ENCODE peak calls at places on chromosomes 13 and 19, in four cellular contexts. G is upper lobe of left lung; X is colonic mucosa; L is CD8-positive, alpha-beta T cell. N is an unnamed sample. For H3K4me1, the result is how much of the 10 kb centered on the place peaks cover.

GRCh38 chr13:68905186-68905585 is 1202.4 kb upstream of the ATXN8OS start:
- DNase-seq in G (no peak), X (no peak), L (no peak), N (no peak)

GRCh38 chr13:100673376-100673830 is 1.2 kb downstream of the TMTC4 start:
- DNase-seq in G (no peak), X (peak), L (no peak), N (no peak)

GRCh38 chr13:73932091-73932490 is 202.1 kb downstream of the KLF12 start:
- DNase-seq in G (no peak), X (no peak), L (no peak), N (no peak)

GRCh38 chr19:46602392-46603194 is 1.5 kb downstream of the CALM3 start:
- DNase-seq in G (no peak), X (no peak), L (no peak), N (peak)

GRCh38 chr13:91576590-91576989 is 178.2 kb downstream of the GPC5 start:
- DNase-seq in G (no peak), X (peak), L (no peak), N (no peak)

GRCh38 chr13:78658630-78659449 is at the start of gene OBI1:
- DNase-seq in G (peak), X (peak), L (peak), N (peak)

GRCh38 chr19:39199025-39199424 is 2.3 kb downstream of the NCCRP1 start:
- DNase-seq in G (no peak), X (no peak), L (no peak), N (no peak)

GRCh38 chr19:42131149-42132029 is 857 bp downstream of the POU2F2 start:
- DNase-seq in G (no peak), X (no peak), L (no peak), N (no peak)

GRCh38 chr19:12838182-12838890 is at the start of gene MAST1:
- DNase-seq in G (peak), X (peak), L (peak), N (peak)

GRCh38 chr13:74687452-74688180 is 553.4 kb upstream of the KLF12 start:
- DNase-seq in G (no peak), X (no peak), L (no peak), N (no peak)

GRCh38 chr19:42175952-42176648 is 41.4 kb downstream of the DEDD2 start:
- DNase-seq in G (no peak), X (no peak), L (no peak), N (no peak)

GRCh38 chr19:42606660-42607351 is 12.1 kb upstream of the CEACAM8 start:
- DNase-seq in G (peak), X (peak), L (peak), N (peak)

GRCh38 chr19:4909897-4910593 is 744 bp downstream of the UHRF1 start:
- DNase-seq in G (peak), X (peak), L (peak), N (peak)

GRCh38 chr13:106373304-106373988 is 162.0 kb downstream of the EFNB2 start:
- DNase-seq in G (no peak), X (no peak), L (no peak), N (no peak)

GRCh38 chr19:40251244-40251643 is 24.8 kb upstream of the CCNP start:
- DNase-seq in G (no peak), X (no peak), L (no peak), N (no peak)

GRCh38 chr13:113121928-113122420 is 625 bp upstream of the F10 start:
- DNase-seq in G (peak), X (no peak), L (no peak), N (no peak)

GRCh38 chr19:30017172-30017571 is 75.1 kb downstream of the URI1 start:
- DNase-seq in G (no peak), X (no peak), L (no peak), N (no peak)

GRCh38 chr19:12868540-12869112 is 12.6 kb downstream of the DNASE2 start:
- DNase-seq in G (no peak), X (no peak), L (no peak), N (no peak)

GRCh38 chr13:43239441-43239840 is 216.1 kb downstream of the DNAJC15 start:
- DNase-seq in G (no peak), X (no peak), L (no peak), N (no peak)

GRCh38 chr19:54464044-54464623 is 556 bp upstream of the LENG9 start:
- DNase-seq in G (peak), X (peak), L (peak), N (peak)

GRCh38 chr19:9721861-9722260 is 46.7 kb downstream of the ZNF846 start:
- DNase-seq in G (no peak), X (no peak), L (no peak), N (no peak)

GRCh38 chr19:42199440-42200115 is 17.9 kb downstream of the DEDD2 start:
- DNase-seq in G (peak), X (no peak), L (peak), N (peak)

DNA sequence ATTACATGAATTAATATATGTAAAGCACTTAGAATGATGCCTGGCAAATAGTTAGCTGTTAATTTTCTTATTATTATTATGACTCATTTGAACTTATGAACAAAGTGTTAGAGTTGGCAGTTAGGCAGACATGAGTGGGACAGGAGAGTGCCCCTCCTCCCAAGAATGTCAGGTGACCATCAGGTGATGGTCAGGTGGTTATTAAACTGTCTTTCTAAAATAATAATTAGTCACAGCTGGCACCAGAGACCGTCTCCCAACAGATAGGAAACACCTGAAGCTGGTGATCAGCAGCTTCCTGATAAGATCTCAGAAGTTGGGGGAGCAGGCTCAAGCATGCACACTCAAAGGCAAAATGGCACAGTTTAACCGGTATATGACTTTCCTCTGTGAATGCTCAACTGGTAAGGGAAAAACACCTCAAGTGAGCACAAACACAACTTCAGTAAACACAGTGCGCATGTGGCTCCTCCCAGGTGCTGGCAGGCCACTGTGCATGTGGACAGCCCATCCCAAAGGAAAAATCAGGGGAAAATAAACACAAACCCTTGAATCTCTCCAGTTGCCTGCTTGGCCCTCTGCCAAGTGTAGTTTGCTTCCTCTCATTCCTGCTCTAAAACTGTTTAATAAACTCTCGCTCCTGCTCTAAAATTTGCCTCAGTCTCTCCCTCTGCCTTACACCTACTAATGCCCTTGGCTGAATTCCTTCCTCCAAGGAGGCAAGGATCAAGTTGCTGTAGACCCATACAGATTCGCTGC is 54.0 kb downstream of the FLT1 start:
- DNase-seq in G (no peak), X (no peak), L (no peak), N (no peak)
- H3K27ac ChIP-seq in G (no peak), X (no peak), L (no peak), N (no peak)

GRCh38 chr19:44746946-44747738 is 1.4 kb upstream of the BCL3 start:
- DNase-seq in G (peak), X (peak), L (peak), N (peak)
- H3K4me1 ChIP-seq in G (half or more), X (under half), L (under half), N (under half)

GRCh38 chr13:37192986-37193385 is 87.5 kb upstream of the CSNK1A1L start:
- DNase-seq in G (no peak), X (no peak), L (no peak), N (no peak)

GRCh38 chr13:37198629-37199028 is 93.2 kb upstream of the CSNK1A1L start:
- DNase-seq in G (no peak), X (no peak), L (no peak), N (no peak)

GRCh38 chr13:37194428-37194861 is 89.0 kb upstream of the CSNK1A1L start:
- DNase-seq in G (no peak), X (no peak), L (no peak), N (no peak)
- H3K4me3 ChIP-seq in G (no peak), X (no peak), L (no peak), N (no peak)

DNA sequence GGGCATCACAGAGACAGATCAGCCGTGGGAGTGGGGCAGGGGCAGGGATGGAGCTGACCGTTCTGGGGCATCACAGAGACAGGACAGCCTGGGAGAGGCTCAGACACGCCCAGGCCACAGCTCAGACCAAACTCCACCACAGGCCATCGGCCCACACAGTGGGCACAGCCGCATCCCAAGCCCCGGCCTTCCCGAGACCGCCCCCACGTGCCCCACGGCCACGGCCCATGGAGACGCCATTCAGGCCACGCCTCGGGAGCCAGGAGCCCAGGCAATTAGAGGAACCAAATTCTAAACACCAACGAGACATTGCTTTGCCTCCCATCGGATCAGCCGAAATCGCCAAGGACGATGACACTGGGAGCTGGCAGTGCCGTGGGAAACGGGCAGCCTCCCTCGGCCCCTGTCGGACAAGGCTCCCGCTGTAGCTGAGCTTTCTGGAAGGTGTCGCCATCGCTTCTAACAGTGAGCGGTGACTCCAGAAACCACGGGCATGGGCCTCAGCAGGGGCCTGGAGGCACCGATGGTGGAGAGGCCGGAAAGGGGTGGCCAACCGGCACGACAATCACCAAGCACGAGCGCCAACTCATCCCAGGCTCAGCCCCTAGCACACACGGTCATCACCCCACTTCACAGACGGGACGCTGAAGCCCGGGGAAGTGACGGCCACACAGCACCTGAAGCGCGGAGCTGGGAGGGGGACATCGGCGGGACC is 2.4 kb downstream of the PIP5K1C start:
- DNase-seq in G (no peak), X (no peak), L (no peak), N (no peak)
- H3K27ac ChIP-seq in G (peak), X (peak), L (no peak), N (no peak)

GRCh38 chr19:31354919-31355318 is 5.7 kb upstream of the TSHZ3 start:
- DNase-seq in G (no peak), X (no peak), L (no peak), N (no peak)
- H3K4me1 ChIP-seq in G (under half), X (under half), L (under half), N (under half)

GRCh38 chr19:1675633-1676350 is 23.4 kb upstream of the TCF3 start:
- DNase-seq in G (no peak), X (no peak), L (no peak), N (peak)
- H3K4me3 ChIP-seq in G (no peak), X (no peak), L (no peak), N (no peak)

GRCh38 chr19:45099465-45100201 is 6.7 kb downstream of the PPP1R37 start:
- DNase-seq in G (no peak), X (no peak), L (no peak), N (peak)
- H3K27ac ChIP-seq in G (no peak), X (no peak), L (no peak), N (peak)

DNA sequence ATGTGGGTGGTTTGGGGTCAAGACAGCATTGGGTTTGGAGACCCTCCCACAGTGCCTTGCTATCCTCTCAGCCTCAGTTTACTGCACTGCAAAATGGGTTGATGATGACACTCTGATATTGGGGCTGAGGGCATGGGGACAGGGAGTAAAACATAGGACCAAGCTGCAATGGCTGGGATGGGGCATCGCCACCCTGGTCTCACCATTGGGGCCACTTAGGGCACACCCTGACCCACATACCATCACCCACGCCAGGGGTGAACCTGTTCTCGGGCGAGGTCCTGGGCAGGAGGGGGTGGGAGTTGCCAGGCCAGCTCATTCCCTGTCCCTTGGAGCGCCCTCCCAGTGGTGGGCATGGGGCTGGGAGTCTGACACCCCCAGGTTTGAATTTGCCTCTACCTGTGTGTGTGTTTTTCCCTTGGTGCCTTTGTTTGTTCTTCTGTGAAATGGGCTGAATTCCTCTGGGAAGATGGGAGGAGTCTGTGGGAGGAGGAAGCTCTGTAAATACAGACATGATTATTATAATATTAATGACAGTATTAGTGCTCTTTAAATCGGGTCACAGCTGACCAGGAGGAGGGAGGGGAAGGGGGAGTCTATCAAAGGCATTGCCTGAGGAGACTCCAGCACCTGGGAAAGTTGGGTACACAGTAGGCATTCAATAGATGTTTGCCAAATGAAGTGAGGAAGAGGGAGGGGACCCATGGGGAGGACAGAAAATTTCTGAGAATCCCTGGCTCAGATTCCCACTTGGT is 2.2 kb upstream of the FCHO1 start:
- DNase-seq in G (no peak), X (no peak), L (no peak), N (no peak)
- H3K4me1 ChIP-seq in G (under half), X (under half), L (half or more), N (under half)

N was measured in small intestine.